ENCODE peak calls at places on chromosomes 1 and 21, in seven cellular contexts. One of them, this sample, is unnamed.

GRCh38 chr1:155044812-155045690 is 6.1 kb upstream of the ADAM15 start:
- DNase-seq in A549: peak
- DNase-seq in HepG2: peak
- DNase-seq in ovary: peak
- DNase-seq in sigmoid colon: peak
- DNase-seq in H1: peak
- DNase-seq in tibial nerve: peak
- DNase-seq in this sample: peak

GRCh38 chr1:160834945-160835565 is 27.6 kb downstream of the CD244 start:
- DNase-seq in ovary: no peak
- DNase-seq in HepG2: peak
- DNase-seq in sigmoid colon: no peak
- DNase-seq in H1: no peak
- DNase-seq in tibial nerve: peak
- DNase-seq in A549: peak
- DNase-seq in this sample: peak

GRCh38 chr1:98565951-98566350 is 95.6 kb upstream of the SNX7 start:
- DNase-seq in A549: no peak
- DNase-seq in HepG2: no peak
- DNase-seq in tibial nerve: no peak
- DNase-seq in ovary: no peak
- DNase-seq in H1: no peak
- DNase-seq in sigmoid colon: no peak
- DNase-seq in this sample: no peak

GRCh38 chr1:92973203-92973907 is 12.1 kb upstream of the DIPK1A start:
- DNase-seq in HepG2: no peak
- DNase-seq in sigmoid colon: no peak
- DNase-seq in H1: no peak
- DNase-seq in ovary: no peak
- DNase-seq in tibial nerve: no peak
- DNase-seq in A549: no peak
- DNase-seq in this sample: no peak

GRCh38 chr1:234875953-234876814 is 252.5 kb downstream of the TOMM20 start:
- DNase-seq in ovary: no peak
- DNase-seq in A549: peak
- DNase-seq in tibial nerve: no peak
- DNase-seq in HepG2: peak
- DNase-seq in H1: no peak
- DNase-seq in sigmoid colon: peak
- DNase-seq in this sample: peak

GRCh38 chr1:102107441-102107840 is 110.7 kb upstream of the OLFM3 start:
- DNase-seq in sigmoid colon: no peak
- DNase-seq in ovary: no peak
- DNase-seq in tibial nerve: no peak
- DNase-seq in H1: peak
- DNase-seq in HepG2: no peak
- DNase-seq in A549: no peak
- DNase-seq in this sample: no peak

GRCh38 chr1:200951016-200951415 is 56.3 kb downstream of the INAVA start:
- DNase-seq in sigmoid colon: no peak
- DNase-seq in HepG2: no peak
- DNase-seq in H1: no peak
- DNase-seq in tibial nerve: no peak
- DNase-seq in A549: no peak
- DNase-seq in ovary: no peak
- DNase-seq in this sample: no peak

GRCh38 chr1:54610601-54611580 is 12.4 kb downstream of the FAM151A start:
- DNase-seq in H1: no peak
- DNase-seq in sigmoid colon: peak
- DNase-seq in ovary: no peak
- DNase-seq in tibial nerve: no peak
- DNase-seq in HepG2: no peak
- DNase-seq in A549: no peak
- DNase-seq in this sample: no peak

GRCh38 chr1:178330153-178330552 is 166.6 kb downstream of the CLEC20A start:
- DNase-seq in H1: no peak
- DNase-seq in HepG2: no peak
- DNase-seq in ovary: no peak
- DNase-seq in tibial nerve: no peak
- DNase-seq in A549: no peak
- DNase-seq in sigmoid colon: no peak
- DNase-seq in this sample: no peak

GRCh38 chr1:84504580-84505021 is 1.6 kb upstream of the SPATA1 start:
- DNase-seq in ovary: no peak
- DNase-seq in A549: peak
- DNase-seq in sigmoid colon: no peak
- DNase-seq in H1: no peak
- DNase-seq in HepG2: no peak
- DNase-seq in tibial nerve: no peak
- DNase-seq in this sample: no peak

GRCh38 chr1:234676103-234676594 is 66.2 kb upstream of the IRF2BP2 start:
- DNase-seq in A549: peak
- DNase-seq in tibial nerve: peak
- DNase-seq in sigmoid colon: peak
- DNase-seq in ovary: peak
- DNase-seq in H1: no peak
- DNase-seq in HepG2: peak
- DNase-seq in this sample: peak

DNA sequence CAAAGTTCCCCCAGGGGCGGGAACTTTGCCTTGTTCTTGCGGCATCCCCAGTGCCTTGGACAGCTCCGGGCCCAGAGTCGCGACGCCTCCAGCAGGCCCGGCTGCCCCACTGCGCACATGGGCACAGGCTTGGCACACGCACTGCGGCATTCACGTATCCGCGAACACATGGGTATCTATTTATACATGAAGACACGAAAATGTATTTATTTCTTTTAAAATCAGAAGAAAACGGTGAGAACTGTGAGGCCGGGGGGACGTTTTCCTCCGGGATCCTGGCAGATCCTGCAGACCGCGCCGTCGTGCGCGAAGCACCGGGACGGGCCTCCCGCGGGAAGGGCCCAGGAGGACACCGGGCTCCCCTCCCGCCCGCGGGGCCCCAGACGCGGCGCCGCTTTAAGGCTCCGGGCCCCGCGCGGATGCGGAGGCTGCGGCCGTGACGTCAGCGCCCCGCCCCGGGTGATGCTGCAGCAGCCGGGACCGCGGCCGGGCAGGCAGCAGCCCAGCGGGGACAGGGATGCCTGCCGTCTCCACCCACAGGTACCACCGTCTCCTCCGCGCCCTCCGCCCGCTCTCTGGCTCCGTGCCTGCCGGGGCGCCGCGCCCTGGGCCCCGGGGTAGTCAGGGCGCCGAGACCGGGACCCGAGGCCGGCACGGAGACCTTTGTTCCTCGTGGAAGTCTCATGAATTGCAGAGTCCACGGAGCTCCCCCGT is at the start of gene SLC45A1:
- DNase-seq in sigmoid colon: peak
- DNase-seq in tibial nerve: peak
- DNase-seq in HepG2: no peak
- DNase-seq in A549: peak
- DNase-seq in H1: no peak
- DNase-seq in ovary: peak
- DNase-seq in this sample: peak
- TF ChIP-seq POLR2A in sigmoid colon: no peak
- TF ChIP-seq POLR2A in tibial nerve: peak
- TF ChIP-seq POLR2A in HepG2: no peak
- TF ChIP-seq POLR2A in A549: no peak
- TF ChIP-seq POLR2A in H1: no peak
- TF ChIP-seq POLR2A in ovary: peak
- TF ChIP-seq POLR2A in this sample: no peak

DNA sequence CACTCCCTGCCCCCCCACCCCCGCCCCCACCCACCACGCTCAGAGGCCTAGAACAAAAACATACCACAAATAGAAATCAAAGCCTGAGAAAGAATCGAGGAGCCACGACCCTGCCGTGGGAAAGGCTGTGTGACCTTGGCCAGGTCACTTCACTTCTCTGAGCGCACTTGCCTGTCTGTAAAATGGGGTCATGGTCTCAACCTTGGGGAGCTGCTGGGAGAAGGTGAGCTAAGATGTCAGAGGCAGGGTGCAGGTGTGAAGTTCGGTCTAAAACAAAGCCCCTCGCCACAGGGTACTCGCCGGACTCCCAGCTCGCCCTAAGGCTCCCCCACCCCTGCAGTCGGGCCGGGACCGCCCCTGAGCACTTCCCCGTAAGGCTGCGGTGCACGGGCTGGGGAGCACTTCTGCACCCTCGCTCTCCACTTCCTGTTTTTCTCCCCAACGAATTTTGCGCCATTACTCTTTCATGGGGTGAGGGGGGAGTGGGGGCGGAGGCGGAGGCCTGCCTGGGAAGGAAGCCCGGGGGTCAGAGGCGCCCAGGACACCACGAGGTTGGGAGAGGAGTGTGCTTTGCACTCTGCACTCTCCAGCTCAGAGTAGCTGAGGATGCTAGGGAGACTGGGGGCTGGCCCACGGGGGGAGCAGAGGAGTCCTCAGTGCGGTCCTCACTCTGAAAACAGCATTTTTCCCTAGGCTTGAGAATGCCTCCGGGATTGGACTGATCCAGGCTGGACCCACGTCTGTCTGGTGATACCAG is 21.9 kb upstream of the PIK3CD start:
- DNase-seq in tibial nerve: peak
- DNase-seq in H1: no peak
- DNase-seq in sigmoid colon: no peak
- DNase-seq in A549: no peak
- DNase-seq in ovary: peak
- DNase-seq in HepG2: no peak
- DNase-seq in this sample: peak
- TF ChIP-seq EP300 in tibial nerve: no peak
- TF ChIP-seq EP300 in H1: no peak
- TF ChIP-seq EP300 in sigmoid colon: no peak
- TF ChIP-seq EP300 in A549: no peak
- TF ChIP-seq EP300 in ovary: no peak
- TF ChIP-seq EP300 in HepG2: no peak
- TF ChIP-seq EP300 in this sample: no peak

GRCh38 chr1:24933468-24933867 is 3.4 kb upstream of the RUNX3 start:
- DNase-seq in A549: no peak
- DNase-seq in HepG2: no peak
- DNase-seq in sigmoid colon: peak
- DNase-seq in H1: no peak
- DNase-seq in tibial nerve: no peak
- DNase-seq in ovary: no peak
- DNase-seq in this sample: no peak
- TF ChIP-seq POLR2A in A549: no peak
- TF ChIP-seq POLR2A in HepG2: no peak
- TF ChIP-seq POLR2A in sigmoid colon: no peak
- TF ChIP-seq POLR2A in H1: no peak
- TF ChIP-seq POLR2A in tibial nerve: no peak
- TF ChIP-seq POLR2A in ovary: no peak
- TF ChIP-seq POLR2A in this sample: no peak

GRCh38 chr21:16590658-16591057 is 860.9 kb downstream of the USP25 start:
- DNase-seq in ovary: no peak
- DNase-seq in sigmoid colon: no peak
- DNase-seq in A549: no peak
- DNase-seq in H1: no peak
- DNase-seq in tibial nerve: no peak
- DNase-seq in HepG2: no peak
- DNase-seq in this sample: no peak
- TF ChIP-seq EP300 in ovary: no peak
- TF ChIP-seq EP300 in sigmoid colon: no peak
- TF ChIP-seq EP300 in A549: no peak
- TF ChIP-seq EP300 in H1: no peak
- TF ChIP-seq EP300 in tibial nerve: no peak
- TF ChIP-seq EP300 in HepG2: no peak
- TF ChIP-seq EP300 in this sample: no peak

GRCh38 chr1:156336242-156336641 is 1.9 kb downstream of the CCT3 start:
- DNase-seq in HepG2: no peak
- DNase-seq in tibial nerve: no peak
- DNase-seq in ovary: no peak
- DNase-seq in sigmoid colon: no peak
- DNase-seq in A549: peak
- DNase-seq in H1: no peak
- DNase-seq in this sample: no peak

GRCh38 chr1:156342556-156342955 is 4.2 kb downstream of the TSACC start:
- DNase-seq in sigmoid colon: no peak
- DNase-seq in HepG2: no peak
- DNase-seq in ovary: no peak
- DNase-seq in tibial nerve: no peak
- DNase-seq in H1: no peak
- DNase-seq in A549: no peak
- DNase-seq in this sample: no peak

GRCh38 chr1:156337052-156337887 is 822 bp downstream of the CCT3 start:
- DNase-seq in A549: peak
- DNase-seq in sigmoid colon: no peak
- DNase-seq in HepG2: no peak
- DNase-seq in ovary: peak
- DNase-seq in H1: no peak
- DNase-seq in tibial nerve: no peak
- DNase-seq in this sample: no peak

GRCh38 chr1:156337888-156338179 is 258 bp downstream of the CCT3 start:
- DNase-seq in ovary: peak
- DNase-seq in tibial nerve: no peak
- DNase-seq in HepG2: no peak
- DNase-seq in sigmoid colon: no peak
- DNase-seq in H1: no peak
- DNase-seq in A549: no peak
- DNase-seq in this sample: no peak

DNA sequence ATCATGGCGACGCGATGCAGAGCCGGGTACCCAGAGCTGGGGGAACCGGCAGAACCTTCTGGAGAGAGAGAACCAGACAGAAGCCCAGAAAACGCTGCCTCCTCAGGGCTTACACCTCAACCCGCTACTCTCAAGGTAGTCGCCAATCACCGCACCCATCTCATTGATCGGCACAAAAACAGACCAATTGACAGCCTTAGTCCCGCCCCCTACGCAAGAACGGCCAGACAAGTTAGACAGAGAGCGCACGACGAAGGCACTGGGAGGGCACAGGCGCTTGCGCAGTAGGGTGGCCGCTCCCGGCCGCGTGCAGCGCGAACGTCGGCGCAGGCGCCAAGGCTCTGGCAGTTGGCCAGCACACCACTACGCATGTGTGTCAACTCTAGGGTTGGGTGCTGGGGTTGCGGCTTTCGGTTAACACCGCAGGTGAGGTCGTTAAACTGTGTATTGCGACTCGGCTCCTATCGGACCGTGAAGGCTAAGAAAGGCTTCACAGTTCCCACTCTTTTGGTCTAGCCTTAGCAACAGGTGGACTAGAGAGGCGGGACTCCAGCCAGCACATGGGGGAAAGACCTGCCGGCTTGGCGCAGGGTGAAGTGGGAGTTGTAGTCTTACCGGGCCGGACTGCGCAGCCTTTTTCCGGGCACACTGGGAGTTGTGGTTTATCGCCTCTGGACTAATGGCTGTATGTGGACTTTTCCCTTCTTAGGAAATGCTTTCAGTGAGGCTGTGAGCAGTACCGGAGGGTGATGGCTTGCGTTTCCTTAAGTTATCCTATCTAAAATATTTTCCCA is at the start of the genes CCT3 and TSACC:
- DNase-seq in sigmoid colon: peak
- DNase-seq in A549: peak
- DNase-seq in ovary: peak
- DNase-seq in HepG2: peak
- DNase-seq in H1: peak
- DNase-seq in tibial nerve: peak
- DNase-seq in this sample: peak
- TF ChIP-seq POLR2A in sigmoid colon: peak
- TF ChIP-seq POLR2A in A549: peak
- TF ChIP-seq POLR2A in ovary: peak
- TF ChIP-seq POLR2A in HepG2: peak
- TF ChIP-seq POLR2A in H1: peak
- TF ChIP-seq POLR2A in tibial nerve: peak
- TF ChIP-seq POLR2A in this sample: peak

This sample was measured in transverse colon.